ENCODE peak calls at places on chromosomes 2 and 18, in eight cellular contexts. O is transverse colon, X is heart right ventricle, V is endodermal cell, I is gastrocnemius medialis, W is Panc1, C is HepG2, Y is tibial nerve. P is an unnamed sample. For H3K27me3 and H3K9me3, the result is how much of the 10 kb centered on the place peaks cover.

GRCh38 chr2:234789926-234790325 is 161.9 kb upstream of the SH3BP4 start:
- DNase-seq in Y (no peak), W (no peak), X (no peak), C (no peak), I (no peak), O (no peak), V (no peak), P (no peak)

GRCh38 chr18:41113885-41114482 is 841.0 kb upstream of the PIK3C3 start:
- DNase-seq in V (no peak), C (no peak), O (no peak), W (no peak), Y (no peak), X (no peak), I (no peak), P (no peak)

GRCh38 chr2:188787002-188787660 is 187.0 kb upstream of the COL3A1 start:
- DNase-seq in C (no peak), I (no peak), X (no peak), Y (no peak), O (no peak), V (no peak), W (no peak), P (no peak)

GRCh38 chr18:58669731-58670379 is 1.4 kb upstream of the MALT1 start:
- DNase-seq in V (no peak), I (no peak), C (peak), O (no peak), X (no peak), W (peak), Y (no peak), P (no peak)

GRCh38 chr18:80167947-80168745 is 59.1 kb downstream of the ADNP2 start:
- DNase-seq in C (no peak), O (peak), V (no peak), Y (no peak), X (no peak), I (no peak), W (no peak), P (no peak)

GRCh38 chr2:223196331-223196730 is 144.3 kb downstream of the KCNE4 start:
- DNase-seq in C (no peak), I (no peak), Y (no peak), V (peak), O (no peak), W (no peak), X (no peak), P (no peak)

GRCh38 chr2:128134573-128134972 is 43.6 kb downstream of the UGGT1 start:
- DNase-seq in X (no peak), Y (no peak), I (no peak), O (no peak), C (no peak), V (no peak), W (no peak), P (no peak)

GRCh38 chr2:176518823-176519222 is 249.6 kb downstream of the MTX2 start:
- DNase-seq in Y (no peak), O (no peak), I (no peak), C (no peak), W (no peak), X (peak), V (peak), P (no peak)

GRCh38 chr18:59672125-59672769 is 25.0 kb downstream of the CCBE1 start:
- DNase-seq in I (no peak), W (no peak), Y (no peak), C (no peak), O (no peak), X (no peak), V (no peak), P (no peak)

GRCh38 chr2:236341721-236342120 is 77.5 kb upstream of the ASB18 start:
- DNase-seq in Y (no peak), X (peak), W (no peak), O (no peak), V (no peak), I (no peak), C (no peak), P (no peak)

GRCh38 chr2:47064076-47064475 is 91.0 kb downstream of the STPG4 start:
- DNase-seq in X (no peak), I (no peak), Y (no peak), C (no peak), W (no peak), O (no peak), V (no peak), P (no peak)

GRCh38 chr2:45607701-45608100 is 3.4 kb downstream of the SRBD1 start:
- DNase-seq in W (no peak), X (no peak), O (no peak), Y (no peak), I (no peak), V (no peak), C (peak), P (no peak)

GRCh38 chr2:168293766-168294165 is 46.4 kb upstream of the STK39 start:
- DNase-seq in Y (no peak), O (no peak), V (no peak), I (no peak), C (peak), W (no peak), X (no peak), P (no peak)

GRCh38 chr2:69589973-69590652 is 53.4 kb downstream of the AAK1 start:
- DNase-seq in V (no peak), X (no peak), W (no peak), O (no peak), C (no peak), I (peak), Y (no peak), P (no peak)

GRCh38 chr2:220504890-220505564 is 877.6 kb downstream of the SLC4A3 start:
- DNase-seq in O (no peak), W (peak), V (peak), I (no peak), C (peak), Y (no peak), X (no peak), P (no peak)

GRCh38 chr18:57649536-57650495 is 28.2 kb upstream of the NARS1 start:
- DNase-seq in O (no peak), I (no peak), X (no peak), V (no peak), C (no peak), W (peak), Y (peak), P (no peak)

GRCh38 chr2:235639387-235639786 is 145.5 kb downstream of the AGAP1 start:
- DNase-seq in I (peak), V (no peak), X (peak), Y (peak), O (peak), C (no peak), W (no peak), P (peak)

GRCh38 chr2:101697124-101697793 is at the start of gene MAP4K4:
- DNase-seq in W (no peak), O (peak), Y (peak), I (peak), X (peak), V (peak), C (peak), P (no peak)

GRCh38 chr2:34578641-34579040 is 979.5 kb upstream of the FAM98A start:
- DNase-seq in X (no peak), I (no peak), Y (no peak), V (no peak), W (no peak), C (no peak), O (no peak), P (no peak)

GRCh38 chr2:36951030-36951518 is 15.3 kb downstream of the STRN start:
- DNase-seq in Y (no peak), W (no peak), V (no peak), X (no peak), C (no peak), O (no peak), I (no peak), P (no peak)

GRCh38 chr2:204116154-204116792 is 179.7 kb downstream of the ICOS start:
- DNase-seq in C (no peak), W (no peak), X (no peak), O (no peak), Y (no peak), I (no peak), V (no peak), P (no peak)

GRCh38 chr2:136191041-136191440 is 73.1 kb upstream of the CXCR4 start:
- DNase-seq in Y (no peak), C (no peak), O (no peak), V (peak), X (no peak), W (no peak), I (no peak), P (no peak)

GRCh38 chr2:17574406-17575073 is 34.0 kb downstream of the VSNL1 start:
- DNase-seq in W (no peak), I (no peak), Y (no peak), V (no peak), O (no peak), C (no peak), X (no peak), P (no peak)

GRCh38 chr2:17309741-17310339 is 208.4 kb downstream of the RAD51AP2 start:
- DNase-seq in Y (peak), C (peak), W (peak), V (peak), O (peak), X (peak), I (no peak), P (no peak)

GRCh38 chr2:127681288-127681771 is 6.0 kb upstream of the LIMS2 start:
- DNase-seq in O (no peak), W (no peak), I (peak), V (peak), X (peak), Y (no peak), C (no peak), P (no peak)

GRCh38 chr2:136653836-136654235 is 111.5 kb upstream of the THSD7B start:
- DNase-seq in C (no peak), I (no peak), O (no peak), W (no peak), X (peak), V (no peak), Y (no peak), P (peak)

GRCh38 chr2:199433204-199433832 is 24.4 kb downstream of the SATB2 start:
- DNase-seq in O (no peak), X (no peak), Y (no peak), I (no peak), V (peak), W (no peak), C (no peak), P (no peak)

GRCh38 chr2:139196754-139197153 is 416.6 kb upstream of the NXPH2 start:
- DNase-seq in C (no peak), I (no peak), W (no peak), X (no peak), V (no peak), Y (no peak), O (no peak), P (no peak)

GRCh38 chr2:235091421-235091820 is 139.6 kb downstream of the SH3BP4 start:
- DNase-seq in O (no peak), Y (no peak), I (no peak), C (no peak), X (no peak), V (no peak), W (no peak), P (no peak)

GRCh38 chr18:74972354-74972753 is 236.6 kb downstream of the PTGR3 start:
- DNase-seq in W (no peak), C (no peak), X (no peak), I (no peak), V (no peak), O (no peak), Y (no peak), P (no peak)

GRCh38 chr2:237433920-237434319 is 20.0 kb upstream of the COL6A3 start:
- DNase-seq in V (no peak), I (no peak), C (no peak), W (no peak), O (no peak), X (no peak), Y (no peak), P (no peak)

GRCh38 chr18:59957957-59958356 is 58.2 kb downstream of the PMAIP1 start:
- DNase-seq in X (peak), W (no peak), O (peak), I (no peak), C (peak), Y (peak), V (no peak), P (no peak)

GRCh38 chr2:44102790-44103642 is 65.7 kb upstream of the PPM1B start:
- DNase-seq in I (no peak), O (no peak), C (no peak), Y (no peak), W (no peak), X (peak), V (no peak), P (no peak)

GRCh38 chr18:45014047-45014501 is 333.4 kb downstream of the SETBP1 start:
- DNase-seq in Y (no peak), O (no peak), I (no peak), V (peak), C (no peak), X (no peak), W (no peak), P (peak)

GRCh38 chr18:59382388-59382787 is 23.3 kb upstream of the LMAN1 start:
- DNase-seq in W (no peak), C (no peak), Y (no peak), X (no peak), V (peak), O (no peak), I (no peak), P (no peak)

GRCh38 chr2:136131484-136131960 is 13.6 kb upstream of the CXCR4 start:
- DNase-seq in V (no peak), C (no peak), X (no peak), O (no peak), W (no peak), I (no peak), Y (no peak), P (no peak)

GRCh38 chr2:239355139-239355538 is 45.7 kb downstream of the HDAC4 start:
- DNase-seq in Y (no peak), I (no peak), X (no peak), C (no peak), V (no peak), W (no peak), O (no peak), P (no peak)

GRCh38 chr18:39037925-39038324 is 1472.3 kb upstream of the CELF4 start:
- DNase-seq in C (no peak), Y (no peak), O (no peak), V (no peak), W (no peak), X (no peak), I (no peak), P (no peak)

GRCh38 chr2:75221872-75222271 is 22.6 kb upstream of the TACR1 start:
- DNase-seq in I (no peak), O (no peak), V (no peak), C (no peak), W (no peak), Y (no peak), X (no peak), P (no peak)

GRCh38 chr2:241502281-241502680 is 6.1 kb downstream of the STK25 start:
- DNase-seq in Y (no peak), X (no peak), W (no peak), I (no peak), C (no peak), V (no peak), O (no peak), P (no peak)
- H3K27ac ChIP-seq in Y (no peak), X (no peak), W (no peak), I (peak), C (no peak), V (no peak), O (no peak), P (no peak)

GRCh38 chr2:106562232-106562631 is 75.1 kb downstream of the CD8B2 start:
- DNase-seq in W (no peak), O (no peak), V (no peak), X (no peak), C (no peak), Y (no peak), I (no peak), P (no peak)
- H3K27me3 ChIP-seq in W (under half), O (under half), V (under half), X (under half), C (under half), Y (under half), I (under half), P (under half)

DNA sequence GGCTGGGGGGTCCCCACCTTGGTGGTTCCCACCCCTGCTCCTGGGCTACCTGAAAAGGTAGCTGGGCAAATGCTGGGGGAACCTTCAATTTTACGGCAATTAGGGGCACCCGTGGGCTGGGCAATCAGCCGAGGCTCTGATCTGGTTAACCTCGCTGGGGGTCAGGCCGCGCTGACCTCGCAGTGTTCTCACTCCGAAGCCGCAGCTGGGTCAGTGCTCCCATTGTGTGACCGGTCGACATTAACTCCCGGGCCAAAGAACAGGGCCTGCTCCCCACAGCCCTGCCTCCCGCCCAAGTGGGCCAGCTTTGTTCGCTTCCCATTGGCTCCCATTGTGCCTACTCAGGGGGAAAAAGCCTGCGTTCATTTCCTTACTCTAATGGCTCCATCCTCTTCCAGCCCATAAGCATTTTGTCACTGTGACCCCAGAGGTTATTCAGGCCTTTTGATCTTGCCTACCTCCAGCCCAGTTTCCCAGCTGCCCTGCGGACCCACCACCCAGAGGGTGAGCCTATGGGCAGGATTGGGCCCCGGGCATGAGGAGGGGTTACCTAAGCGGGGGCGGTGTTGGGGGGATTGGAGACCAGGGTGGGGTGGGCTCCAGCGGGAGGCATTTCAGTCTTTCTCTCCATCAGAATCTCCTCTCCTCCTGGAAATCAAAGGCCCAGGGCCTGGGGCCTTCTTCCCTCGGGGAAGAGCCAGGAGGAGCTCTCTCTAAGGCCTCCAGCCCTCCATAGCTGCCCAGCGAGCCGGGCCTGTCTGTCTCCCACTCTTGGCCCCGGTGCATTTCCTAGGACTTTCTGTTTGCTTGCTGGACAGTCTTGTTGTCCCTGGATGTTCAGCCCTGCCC is 90.1 kb downstream of the MYCN start:
- DNase-seq in V (peak), C (no peak), O (no peak), I (no peak), X (no peak), Y (no peak), W (no peak), P (no peak)
- H3K9me3 ChIP-seq in V (under half), C (under half), O (under half), I (under half), X (under half), Y (under half), W (under half), P (under half)

DNA sequence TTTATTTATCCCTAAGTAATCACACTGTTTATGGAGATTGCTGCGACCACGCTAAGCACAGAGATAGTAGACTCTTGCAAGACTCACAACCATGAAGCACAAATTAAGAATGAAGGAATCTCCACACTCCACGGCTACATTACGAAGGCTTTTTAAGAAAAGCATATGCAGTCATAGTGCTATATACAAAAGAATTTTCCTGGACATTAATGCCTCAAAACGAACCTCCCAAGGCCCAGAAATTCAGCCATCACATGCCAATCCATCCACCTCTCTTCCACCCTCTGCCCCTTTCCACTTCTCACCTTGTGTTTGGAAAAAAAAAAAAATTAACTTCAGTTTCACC is 186.7 kb downstream of the TCF4 start:
- DNase-seq in W (no peak), X (no peak), V (no peak), I (no peak), C (no peak), Y (no peak), O (no peak), P (no peak)
- H3K27ac ChIP-seq in W (peak), X (peak), V (peak), I (peak), C (no peak), Y (no peak), O (peak), P (peak)

DNA sequence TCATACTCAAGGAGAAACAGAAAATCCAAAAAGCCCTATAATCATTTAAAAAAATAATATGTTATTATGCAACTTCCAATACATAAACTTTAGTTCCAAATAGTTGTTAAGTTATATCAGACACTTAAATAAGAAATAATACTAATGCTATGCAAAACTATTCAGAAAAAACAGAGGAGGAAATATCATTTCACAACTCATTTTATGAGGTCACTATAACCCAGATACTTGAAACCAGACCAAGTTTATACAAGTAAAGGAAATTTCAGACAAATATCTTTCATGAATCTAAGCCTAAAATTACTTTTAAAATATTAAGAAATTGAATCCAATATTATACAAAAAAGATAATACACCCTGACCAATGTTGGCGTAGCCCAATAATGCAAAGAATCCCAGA is 260.8 kb downstream of the CD226 start:
- DNase-seq in O (no peak), X (no peak), C (no peak), W (no peak), I (no peak), Y (no peak), V (no peak), P (no peak)
- H3K27me3 ChIP-seq in O (under half), X (under half), C (under half), W (under half), I (under half), Y (under half), V (under half), P (under half)

DNA sequence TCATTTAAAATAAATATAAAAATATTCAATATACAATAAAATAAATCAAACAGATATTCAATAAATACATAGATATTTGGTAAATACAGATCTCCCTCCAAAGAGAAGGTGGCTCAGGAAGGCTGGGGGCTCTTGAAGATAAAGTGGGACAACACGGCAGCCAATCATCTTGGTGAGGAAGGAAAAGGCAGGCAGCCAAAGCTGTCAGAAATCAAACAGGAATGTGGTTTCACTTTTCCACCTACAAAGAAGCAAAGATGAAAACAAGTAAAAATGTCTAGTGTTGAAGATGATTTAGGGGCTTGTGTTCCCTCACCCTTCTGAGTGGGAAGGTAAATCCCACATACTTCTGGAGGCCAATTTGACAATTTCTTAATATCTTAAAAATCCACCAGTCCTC is 85.7 kb downstream of the B3GNT2 start:
- DNase-seq in C (no peak), X (no peak), O (no peak), I (no peak), W (no peak), V (no peak), Y (no peak), P (no peak)
- H3K9me3 ChIP-seq in C (under half), X (under half), O (under half), I (under half), W (under half), V (half or more), Y (under half), P (under half)

GRCh38 chr2:183185534-183185933 is 61.3 kb downstream of the NUP35 start:
- DNase-seq in Y (no peak), C (peak), W (no peak), I (no peak), V (no peak), O (no peak), X (no peak), P (no peak)

GRCh38 chr2:183186766-183187165 is 62.5 kb downstream of the NUP35 start:
- DNase-seq in O (no peak), C (no peak), X (no peak), W (no peak), V (no peak), I (no peak), Y (no peak), P (no peak)

GRCh38 chr2:183186296-183186695 is 62.1 kb downstream of the NUP35 start:
- DNase-seq in I (no peak), X (no peak), O (no peak), C (no peak), Y (no peak), V (no peak), W (no peak), P (no peak)
- H3K27ac ChIP-seq in I (no peak), X (no peak), O (no peak), C (no peak), Y (no peak), V (no peak), W (no peak), P (no peak)

GRCh38 chr2:159904565-159905281 is 106.7 kb upstream of the CD302 start:
- DNase-seq in W (no peak), X (peak), Y (peak), O (peak), V (peak), C (no peak), I (no peak), P (peak)
- H3K27me3 ChIP-seq in W (under half), X (under half), Y (under half), O (under half), V (under half), C (under half), I (under half), P (under half)